ENCODE peak calls at places on chromosomes 4 and X, in six cellular contexts. One of them, this sample, is unnamed.

GRCh38 chrX:23887918-23888317 is 19.8 kb downstream of the APOO start:
- DNase-seq in lung: no peak
- DNase-seq in midbrain: no peak
- DNase-seq in stimulated activated CD4-positive, alpha-beta T cell treated with anti-CD3 and anti-CD28 coated beads, Interleukin-12 subunit alpha, Interleukin-12 subunit beta, amount 100 ng/mL, for 4 hours: no peak
- DNase-seq in activated naive CD8-positive, alpha-beta T cell treated with anti-CD3 and anti-CD28 coated beads, Interleukin-2, amount 50 U/mL, for 16 hours: no peak
- DNase-seq in left ventricle myocardium inferior: no peak
- DNase-seq in this sample: no peak

GRCh38 chr4:76208005-76208765 is 5.4 kb downstream of the SCARB2 start:
- DNase-seq in lung: peak; percentile 74
- DNase-seq in midbrain: peak; percentile 80
- DNase-seq in stimulated activated CD4-positive, alpha-beta T cell treated with anti-CD3 and anti-CD28 coated beads, Interleukin-12 subunit alpha, Interleukin-12 subunit beta, amount 100 ng/mL, for 4 hours: no peak
- DNase-seq in activated naive CD8-positive, alpha-beta T cell treated with anti-CD3 and anti-CD28 coated beads, Interleukin-2, amount 50 U/mL, for 16 hours: no peak
- DNase-seq in left ventricle myocardium inferior: peak; percentile 80
- DNase-seq in this sample: no peak

GRCh38 chr4:41839945-41840854 is 91.7 kb upstream of the PHOX2B start:
- DNase-seq in lung: no peak
- DNase-seq in midbrain: no peak
- DNase-seq in stimulated activated CD4-positive, alpha-beta T cell treated with anti-CD3 and anti-CD28 coated beads, Interleukin-12 subunit alpha, Interleukin-12 subunit beta, amount 100 ng/mL, for 4 hours: no peak
- DNase-seq in activated naive CD8-positive, alpha-beta T cell treated with anti-CD3 and anti-CD28 coated beads, Interleukin-2, amount 50 U/mL, for 16 hours: no peak
- DNase-seq in left ventricle myocardium inferior: no peak
- DNase-seq in this sample: no peak

GRCh38 chr4:164997941-164998340 is 20.5 kb upstream of the TRIM61 start:
- DNase-seq in lung: no peak
- DNase-seq in midbrain: peak; percentile 53
- DNase-seq in stimulated activated CD4-positive, alpha-beta T cell treated with anti-CD3 and anti-CD28 coated beads, Interleukin-12 subunit alpha, Interleukin-12 subunit beta, amount 100 ng/mL, for 4 hours: no peak
- DNase-seq in activated naive CD8-positive, alpha-beta T cell treated with anti-CD3 and anti-CD28 coated beads, Interleukin-2, amount 50 U/mL, for 16 hours: no peak
- DNase-seq in left ventricle myocardium inferior: no peak
- DNase-seq in this sample: no peak

GRCh38 chr4:94244087-94244828 is 36.6 kb downstream of the SMARCAD1 start:
- DNase-seq in lung: no peak
- DNase-seq in midbrain: no peak
- DNase-seq in stimulated activated CD4-positive, alpha-beta T cell treated with anti-CD3 and anti-CD28 coated beads, Interleukin-12 subunit alpha, Interleukin-12 subunit beta, amount 100 ng/mL, for 4 hours: no peak
- DNase-seq in activated naive CD8-positive, alpha-beta T cell treated with anti-CD3 and anti-CD28 coated beads, Interleukin-2, amount 50 U/mL, for 16 hours: no peak
- DNase-seq in left ventricle myocardium inferior: no peak
- DNase-seq in this sample: no peak

GRCh38 chrX:16882188-16882587 is 12.0 kb upstream of the RBBP7 start:
- DNase-seq in lung: no peak
- DNase-seq in midbrain: no peak
- DNase-seq in stimulated activated CD4-positive, alpha-beta T cell treated with anti-CD3 and anti-CD28 coated beads, Interleukin-12 subunit alpha, Interleukin-12 subunit beta, amount 100 ng/mL, for 4 hours: no peak
- DNase-seq in activated naive CD8-positive, alpha-beta T cell treated with anti-CD3 and anti-CD28 coated beads, Interleukin-2, amount 50 U/mL, for 16 hours: no peak
- DNase-seq in left ventricle myocardium inferior: peak; percentile 18
- DNase-seq in this sample: no peak

GRCh38 chrX:17732138-17732783 is 5.0 kb upstream of the SCML1 start:
- DNase-seq in lung: no peak
- DNase-seq in midbrain: no peak
- DNase-seq in stimulated activated CD4-positive, alpha-beta T cell treated with anti-CD3 and anti-CD28 coated beads, Interleukin-12 subunit alpha, Interleukin-12 subunit beta, amount 100 ng/mL, for 4 hours: no peak
- DNase-seq in activated naive CD8-positive, alpha-beta T cell treated with anti-CD3 and anti-CD28 coated beads, Interleukin-2, amount 50 U/mL, for 16 hours: no peak
- DNase-seq in left ventricle myocardium inferior: no peak
- DNase-seq in this sample: no peak

GRCh38 chr4:80926446-80926845 is 104.1 kb upstream of the BMP3 start:
- DNase-seq in lung: no peak
- DNase-seq in midbrain: no peak
- DNase-seq in stimulated activated CD4-positive, alpha-beta T cell treated with anti-CD3 and anti-CD28 coated beads, Interleukin-12 subunit alpha, Interleukin-12 subunit beta, amount 100 ng/mL, for 4 hours: no peak
- DNase-seq in activated naive CD8-positive, alpha-beta T cell treated with anti-CD3 and anti-CD28 coated beads, Interleukin-2, amount 50 U/mL, for 16 hours: no peak
- DNase-seq in left ventricle myocardium inferior: no peak
- DNase-seq in this sample: no peak

This sample was measured in GM18507.